ENCODE peak calls at places on chromosome 21, in four cellular contexts. One of them, this sample, is unnamed. For H3K4me1, the result is how much of the 10 kb centered on the place peaks cover.

GRCh38 chr21:38533887-38534286 is 35.6 kb upstream of the ERG start:
- DNase-seq in PC-3: no peak
- DNase-seq in GM23248: no peak
- DNase-seq in H1: no peak
- DNase-seq in this sample: no peak

GRCh38 chr21:38794978-38795377 is 10.8 kb upstream of the ETS2 start:
- DNase-seq in PC-3: no peak
- DNase-seq in H1: no peak
- DNase-seq in GM23248: no peak
- DNase-seq in this sample: no peak

GRCh38 chr21:38680401-38680800 is 125.3 kb upstream of the ETS2 start:
- DNase-seq in GM23248: peak
- DNase-seq in PC-3: no peak
- DNase-seq in H1: no peak
- DNase-seq in this sample: no peak

GRCh38 chr21:27586326-27586725 is 619.4 kb upstream of the ADAMTS5 start:
- DNase-seq in GM23248: peak
- DNase-seq in PC-3: no peak
- DNase-seq in H1: no peak
- DNase-seq in this sample: no peak

GRCh38 chr21:31337991-31338891 is 5.8 kb downstream of the TIAM1 start:
- DNase-seq in H1: no peak
- DNase-seq in PC-3: no peak
- DNase-seq in GM23248: no peak
- DNase-seq in this sample: no peak

GRCh38 chr21:33300701-33301631 is 23.8 kb upstream of the IFNAR1 start:
- DNase-seq in PC-3: peak
- DNase-seq in GM23248: no peak
- DNase-seq in H1: peak
- DNase-seq in this sample: no peak

GRCh38 chr21:29360799-29361765 is 62.4 kb downstream of the BACH1 start:
- DNase-seq in H1: no peak
- DNase-seq in GM23248: no peak
- DNase-seq in PC-3: peak
- DNase-seq in this sample: no peak

GRCh38 chr21:25528511-25528910 is 78.8 kb downstream of the MRPL39 start:
- DNase-seq in GM23248: no peak
- DNase-seq in PC-3: no peak
- DNase-seq in H1: no peak
- DNase-seq in this sample: no peak

DNA sequence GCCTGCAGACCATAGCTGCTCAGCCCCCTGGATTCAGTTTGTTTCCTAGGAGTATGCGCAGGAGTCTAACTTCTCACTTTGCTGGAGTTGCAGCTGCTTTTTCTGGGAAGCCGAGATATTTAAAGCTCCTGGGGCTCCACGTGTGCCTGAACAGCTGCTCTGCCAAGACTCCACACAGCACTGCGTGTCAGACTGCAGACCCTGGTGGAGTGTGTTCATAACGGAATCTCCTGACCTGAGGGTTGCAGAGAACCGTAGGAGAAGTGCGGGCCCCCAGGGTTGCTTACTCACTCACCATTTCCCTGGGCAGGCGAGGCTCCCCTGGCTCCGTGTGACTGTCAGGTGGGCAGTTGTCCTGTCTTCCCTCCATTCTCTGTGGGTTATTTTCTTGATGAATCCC is 474.3 kb upstream of the TMPRSS15 start:
- DNase-seq in H1: no peak
- DNase-seq in PC-3: no peak
- DNase-seq in GM23248: no peak
- DNase-seq in this sample: no peak
- H3K4me1 ChIP-seq in H1: under half
- H3K4me1 ChIP-seq in PC-3: under half
- H3K4me1 ChIP-seq in GM23248: under half
- H3K4me1 ChIP-seq in this sample: under half

GRCh38 chr21:42234026-42234425 is 15.1 kb downstream of the ABCG1 start:
- DNase-seq in GM23248: no peak
- DNase-seq in PC-3: no peak
- DNase-seq in H1: no peak
- DNase-seq in this sample: no peak
- H3K4me2 ChIP-seq in GM23248: peak
- H3K4me2 ChIP-seq in PC-3: peak
- H3K4me2 ChIP-seq in H1: peak
- H3K4me2 ChIP-seq in this sample: peak

DNA sequence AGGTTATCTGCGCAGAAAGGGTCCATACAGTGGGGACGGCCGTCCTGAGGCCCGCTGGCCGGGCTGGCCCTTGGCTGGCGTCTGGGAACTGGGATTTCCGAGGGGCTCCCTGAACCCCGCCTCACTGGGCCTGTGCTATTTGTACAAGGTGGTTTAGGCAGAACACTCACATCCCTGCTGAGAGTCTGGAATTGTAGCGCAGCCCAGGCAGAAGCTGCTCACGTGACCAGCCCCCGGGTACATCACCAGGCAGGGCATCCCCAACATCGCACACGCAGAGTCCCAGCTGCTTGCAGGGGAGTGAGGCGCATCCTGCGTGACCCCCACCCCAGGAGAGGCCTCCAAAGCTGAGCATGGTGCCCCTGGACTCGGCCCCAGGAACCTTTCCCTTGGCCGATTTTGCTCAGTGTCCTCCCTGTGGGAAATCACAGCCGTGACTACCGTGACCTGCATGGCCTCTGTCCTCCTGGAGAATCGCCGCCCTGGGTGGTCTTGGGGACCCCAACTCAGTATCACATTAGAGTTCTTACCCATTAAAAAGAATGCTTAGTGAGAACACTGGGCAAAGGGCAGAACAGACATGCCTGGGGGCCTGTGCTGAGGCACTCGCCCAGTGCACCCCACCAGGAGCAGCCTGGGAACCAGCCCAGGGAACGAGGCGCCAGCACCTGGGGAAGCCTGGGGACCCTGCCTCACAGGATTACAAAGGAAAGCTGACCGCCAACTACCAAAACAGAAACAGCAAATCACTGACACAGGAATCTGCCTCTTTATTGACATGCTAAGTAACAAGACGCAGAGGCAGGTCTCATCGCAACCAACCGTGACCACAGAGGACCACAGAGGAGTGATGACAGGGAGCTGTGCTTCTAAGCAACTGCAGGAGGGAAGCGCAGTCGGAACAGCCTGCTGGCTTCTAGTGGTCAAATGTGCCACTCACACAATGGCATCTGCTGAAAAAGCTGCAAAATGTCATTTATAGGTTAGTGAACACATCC is 33.5 kb downstream of the UBE2G2 start:
- DNase-seq in H1: no peak
- DNase-seq in PC-3: no peak
- DNase-seq in GM23248: no peak
- DNase-seq in this sample: no peak
- H3K4me1 ChIP-seq in H1: under half
- H3K4me1 ChIP-seq in PC-3: under half
- H3K4me1 ChIP-seq in GM23248: under half
- H3K4me1 ChIP-seq in this sample: under half

GRCh38 chr21:14875186-14875585 is 189.6 kb downstream of the NRIP1 start:
- DNase-seq in GM23248: no peak
- DNase-seq in PC-3: no peak
- DNase-seq in H1: no peak
- DNase-seq in this sample: no peak

GRCh38 chr21:14876464-14876863 is 188.3 kb downstream of the NRIP1 start:
- DNase-seq in PC-3: no peak
- DNase-seq in H1: no peak
- DNase-seq in GM23248: no peak
- DNase-seq in this sample: no peak

GRCh38 chr21:14877581-14878228 is 187.1 kb downstream of the NRIP1 start:
- DNase-seq in H1: no peak
- DNase-seq in GM23248: peak
- DNase-seq in PC-3: peak
- DNase-seq in this sample: no peak

GRCh38 chr21:14874379-14874778 is 190.4 kb downstream of the NRIP1 start:
- DNase-seq in PC-3: peak
- DNase-seq in GM23248: no peak
- DNase-seq in H1: no peak
- DNase-seq in this sample: no peak

DNA sequence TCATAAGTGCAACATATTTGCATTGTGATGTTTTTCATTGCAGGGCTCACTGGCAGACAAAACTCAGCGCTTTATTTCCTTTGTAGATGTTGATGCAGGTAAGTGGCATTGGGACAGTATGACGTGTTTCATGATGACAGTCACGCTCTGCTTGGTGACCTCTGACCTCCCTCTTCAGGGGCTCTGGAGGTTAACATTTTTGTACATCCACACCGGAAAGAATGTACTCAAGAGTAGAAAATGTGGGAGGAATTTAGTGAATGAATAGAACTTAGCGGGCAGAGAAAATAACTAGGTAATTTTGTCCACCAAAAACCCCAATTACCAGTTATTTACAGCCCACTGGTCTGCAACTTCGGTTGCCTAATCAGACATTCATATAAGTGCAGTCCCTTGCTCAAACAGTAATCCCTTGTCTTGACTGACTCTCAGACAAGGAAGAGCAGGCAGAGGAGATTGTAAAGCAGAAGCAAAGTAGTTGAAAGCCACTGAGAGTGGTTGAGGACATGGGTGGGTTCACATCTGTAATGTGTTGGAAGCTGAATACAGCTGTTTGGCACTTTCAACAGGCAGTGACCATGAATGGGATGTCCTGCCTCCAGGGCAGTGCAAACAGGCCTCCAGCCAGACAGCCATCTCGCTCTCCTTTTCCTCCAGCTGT is 189.0 kb downstream of the NRIP1 start:
- DNase-seq in GM23248: no peak
- DNase-seq in PC-3: no peak
- DNase-seq in H1: no peak
- DNase-seq in this sample: no peak
- H3K4me2 ChIP-seq in GM23248: no peak
- H3K4me2 ChIP-seq in PC-3: no peak
- H3K4me2 ChIP-seq in H1: no peak
- H3K4me2 ChIP-seq in this sample: no peak

GRCh38 chr21:45324430-45325205 is 36.9 kb upstream of the POFUT2 start:
- DNase-seq in PC-3: no peak
- DNase-seq in H1: no peak
- DNase-seq in GM23248: no peak
- DNase-seq in this sample: no peak

GRCh38 chr21:45323487-45324380 is 36.0 kb upstream of the POFUT2 start:
- DNase-seq in GM23248: peak
- DNase-seq in PC-3: no peak
- DNase-seq in H1: peak
- DNase-seq in this sample: no peak

GRCh38 chr21:45320991-45321656 is 33.4 kb upstream of the POFUT2 start:
- DNase-seq in PC-3: no peak
- DNase-seq in GM23248: no peak
- DNase-seq in H1: no peak
- DNase-seq in this sample: no peak

GRCh38 chr21:45322231-45322959 is 34.7 kb upstream of the POFUT2 start:
- DNase-seq in PC-3: no peak
- DNase-seq in H1: no peak
- DNase-seq in GM23248: no peak
- DNase-seq in this sample: no peak

GRCh38 chr21:45322960-45323461 is 35.3 kb upstream of the POFUT2 start:
- DNase-seq in PC-3: no peak
- DNase-seq in H1: no peak
- DNase-seq in GM23248: peak
- DNase-seq in this sample: no peak
- H3K4me1 ChIP-seq in PC-3: under half
- H3K4me1 ChIP-seq in H1: under half
- H3K4me1 ChIP-seq in GM23248: under half
- H3K4me1 ChIP-seq in this sample: under half

This sample was measured in keratinocyte.